ENCODE peak calls at places on chromosome 19, in five cellular contexts. L, S, T, A and W are unnamed samples.

GRCh38 chr19:43532571-43532961 is 422 bp upstream of the ZNF575 start:
- DNase-seq in L (peak), S (peak), T (no peak), A (no peak), W (peak)

GRCh38 chr19:5615756-5616327 is 6.7 kb downstream of the SAFB2 start:
- DNase-seq in L (no peak), S (no peak), T (no peak), A (no peak), W (no peak)

GRCh38 chr19:57887195-57887941 is 1.5 kb downstream of the ZNF814 start:
- DNase-seq in L (no peak), S (no peak), T (peak), A (no peak), W (no peak)

GRCh38 chr19:4229179-4229931 is at the start of gene EBI3:
- DNase-seq in L (no peak), S (peak), T (peak), A (peak), W (peak)

GRCh38 chr19:6041991-6042421 is 64.1 kb upstream of the RANBP3 start:
- DNase-seq in L (no peak), S (no peak), T (no peak), A (no peak), W (no peak)

GRCh38 chr19:42422576-42423461 is 4.4 kb downstream of the LIPE start:
- DNase-seq in L (no peak), S (peak), T (no peak), A (no peak), W (peak)

GRCh38 chr19:1156830-1157615 is 17.0 kb downstream of the SBNO2 start:
- DNase-seq in L (no peak), S (no peak), T (no peak), A (no peak), W (no peak)

GRCh38 chr19:58406818-58407657 is 1.4 kb upstream of the ZNF584 start:
- DNase-seq in L (no peak), S (no peak), T (no peak), A (peak), W (no peak)

GRCh38 chr19:51372649-51373504 is at the start of gene NKG7:
- DNase-seq in L (no peak), S (peak), T (no peak), A (no peak), W (peak)

GRCh38 chr19:1086618-1087017 is 8.6 kb downstream of the POLR2E start:
- DNase-seq in L (no peak), S (no peak), T (no peak), A (no peak), W (no peak)

GRCh38 chr19:35913589-35913988 is 5.5 kb upstream of the TYROBP start:
- DNase-seq in L (no peak), S (peak), T (no peak), A (no peak), W (peak)

GRCh38 chr19:51333836-51334460 is 8.0 kb downstream of the VSIG10L start:
- DNase-seq in L (no peak), S (no peak), T (no peak), A (peak), W (no peak)

GRCh38 chr19:49968279-49968922 is 7.4 kb upstream of the SIGLEC11 start:
- DNase-seq in L (no peak), S (no peak), T (no peak), A (no peak), W (no peak)

GRCh38 chr19:51359294-51359693 is 6.9 kb downstream of the ETFB start:
- DNase-seq in L (no peak), S (no peak), T (peak), A (peak), W (no peak)

GRCh38 chr19:16293133-16294085 is 31.2 kb upstream of the KLF2 start:
- DNase-seq in L (peak), S (no peak), T (peak), A (peak), W (no peak)

GRCh38 chr19:16295071-16295470 is 29.6 kb upstream of the KLF2 start:
- DNase-seq in L (no peak), S (no peak), T (peak), A (no peak), W (no peak)

GRCh38 chr19:16296713-16297112 is 27.9 kb upstream of the KLF2 start:
- DNase-seq in L (no peak), S (no peak), T (no peak), A (peak), W (no peak)

GRCh38 chr19:16298334-16298733 is 26.3 kb upstream of the KLF2 start:
- DNase-seq in L (no peak), S (no peak), T (no peak), A (no peak), W (no peak)

GRCh38 chr19:16297575-16298178 is 26.9 kb upstream of the KLF2 start:
- DNase-seq in L (no peak), S (no peak), T (no peak), A (no peak), W (no peak)
- TF ChIP-seq CTCF in L (no peak), S (no peak), T (no peak), A (no peak), W (no peak)

GRCh38 chr19:45446295-45446694 is 21.5 kb upstream of the FOSB start:
- DNase-seq in L (no peak), S (peak), T (peak), A (peak), W (peak)
- TF ChIP-seq CTCF in L (no peak), S (peak), T (peak), A (peak), W (peak)

GRCh38 chr19:56637976-56638555 is 4.9 kb upstream of the SMIM17 start:
- DNase-seq in L (peak), S (peak), T (peak), A (peak), W (peak)
- TF ChIP-seq CTCF in L (no peak), S (no peak), T (no peak), A (no peak), W (no peak)

DNA sequence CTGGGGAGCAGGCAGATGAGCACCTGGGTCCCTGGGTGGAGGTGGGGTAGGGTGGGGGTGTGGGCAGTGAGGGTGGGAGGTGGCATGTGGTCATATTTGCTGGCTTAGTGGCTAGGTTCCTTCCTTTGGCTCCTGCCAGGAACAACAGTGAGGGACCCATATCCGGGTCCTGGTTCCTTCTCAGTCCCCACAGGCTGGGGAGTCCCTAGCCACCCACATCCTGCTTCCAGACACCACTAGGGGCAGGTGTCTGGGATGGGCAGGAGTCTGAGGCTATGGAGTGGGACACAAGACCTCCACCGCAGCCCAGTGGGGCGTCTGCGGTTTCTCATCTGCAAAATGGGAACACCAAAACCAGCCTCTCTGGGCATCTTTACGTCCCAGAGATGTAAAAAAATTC is 828 bp upstream of the FCGBP start:
- DNase-seq in L (no peak), S (no peak), T (no peak), A (no peak), W (no peak)
- TF ChIP-seq CTCF in L (no peak), S (no peak), T (no peak), A (no peak), W (no peak)

GRCh38 chr19:56253737-56254136 is 18.8 kb upstream of the EDDM13 start:
- DNase-seq in L (no peak), S (peak), T (peak), A (peak), W (peak)
- TF ChIP-seq CTCF in L (no peak), S (no peak), T (peak), A (peak), W (no peak)

DNA sequence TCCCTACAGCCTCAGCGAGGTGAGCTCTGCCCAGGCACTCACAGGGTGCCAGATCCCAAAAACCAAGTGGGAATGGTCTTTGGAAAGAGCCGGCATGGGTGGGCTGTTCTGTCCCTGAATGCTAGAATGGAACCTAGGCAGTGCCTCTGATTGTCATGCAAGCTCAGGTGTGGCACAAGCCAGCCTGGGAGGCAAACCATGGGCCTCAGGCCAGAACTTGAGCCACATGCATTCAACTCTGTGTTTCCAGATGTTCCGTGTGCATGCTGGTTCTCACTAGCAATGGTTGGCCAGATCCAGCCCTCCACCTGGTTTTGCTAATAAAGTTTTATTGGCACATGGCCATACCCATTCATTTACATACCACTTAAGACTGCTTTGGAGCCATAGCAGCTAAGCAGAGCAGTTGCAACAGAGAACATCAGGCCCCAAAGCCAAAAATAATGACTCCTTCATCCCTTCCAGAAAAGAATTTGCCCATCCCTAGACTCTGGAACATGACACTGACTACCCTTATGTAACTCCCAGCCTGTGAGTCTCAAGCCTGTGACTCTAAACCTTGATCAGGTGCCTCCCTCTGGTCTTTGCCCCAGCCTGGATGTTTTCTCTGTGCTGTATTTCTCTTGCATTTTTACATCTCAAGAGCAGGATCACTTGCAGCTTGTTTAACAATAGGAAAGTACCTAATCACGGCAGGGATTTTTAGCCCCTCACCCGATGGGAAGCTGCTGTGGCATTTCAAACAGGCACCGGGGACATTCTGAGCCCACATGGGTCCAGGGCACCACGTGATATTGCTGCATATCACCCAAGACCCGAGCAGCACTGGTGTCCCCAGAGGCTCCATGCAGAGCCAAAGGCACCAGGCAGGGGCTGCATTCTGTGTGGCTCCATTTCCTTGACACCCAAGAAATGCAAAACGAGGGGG is 55.4 kb upstream of the USE1 start:
- DNase-seq in L (no peak), S (no peak), T (no peak), A (no peak), W (no peak)
- TF ChIP-seq CTCF in L (no peak), S (no peak), T (no peak), A (no peak), W (no peak)

DNA sequence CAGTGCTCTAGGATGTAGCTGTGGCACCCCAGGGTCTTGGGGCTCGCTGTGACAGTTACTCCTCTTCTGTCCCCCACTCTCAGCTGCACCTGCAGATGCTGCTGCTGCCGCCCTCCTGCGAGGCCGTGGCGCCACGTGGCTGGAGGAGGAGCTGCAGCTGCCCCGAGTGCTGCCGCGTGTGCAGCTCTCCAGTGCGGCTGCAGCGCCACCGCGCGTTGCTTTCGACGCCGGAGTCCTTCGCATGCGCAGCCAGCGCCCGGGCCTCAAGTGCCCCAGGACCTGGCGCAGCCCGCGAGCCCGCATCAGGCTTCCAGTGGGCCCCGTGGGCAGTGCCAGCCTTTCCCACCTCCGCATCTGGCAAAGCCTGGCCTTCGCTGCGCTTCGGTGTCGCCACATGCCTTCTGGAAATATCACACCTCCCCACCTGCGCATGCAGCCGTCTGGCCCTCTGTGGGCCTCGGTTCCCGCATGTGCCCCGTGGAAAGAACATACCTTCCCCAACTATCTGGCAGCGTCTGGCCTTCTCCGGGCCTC is 692 bp upstream of the ZNF580 start:
- DNase-seq in L (no peak), S (peak), T (peak), A (peak), W (peak)
- TF ChIP-seq CTCF in L (no peak), S (peak), T (peak), A (no peak), W (peak)

GRCh38 chr19:8338835-8339234 is 4.2 kb downstream of the KANK3 start:
- DNase-seq in L (no peak), S (no peak), T (no peak), A (no peak), W (no peak)

GRCh38 chr19:8337728-8338127 is 5.3 kb downstream of the KANK3 start:
- DNase-seq in L (no peak), S (no peak), T (no peak), A (no peak), W (no peak)

GRCh38 chr19:8342316-8342683 is 762 bp downstream of the KANK3 start:
- DNase-seq in L (no peak), S (no peak), T (no peak), A (no peak), W (no peak)

GRCh38 chr19:8342684-8343482 is at the start of gene KANK3:
- DNase-seq in L (peak), S (peak), T (peak), A (peak), W (peak)

GRCh38 chr19:8340341-8341096 is 2.5 kb downstream of the KANK3 start:
- DNase-seq in L (no peak), S (peak), T (peak), A (no peak), W (peak)
- TF ChIP-seq CTCF in L (no peak), S (no peak), T (peak), A (no peak), W (no peak)